ENCODE peak calls at places on chromosome 14, in seven cellular contexts. L, K, P, A, C, I and G are unnamed samples.

GRCh38 chr14:95463173-95463901 is 53.1 kb downstream of the SYNE3 start:
- DNase-seq in P (no peak), I (no peak), A (peak), C (no peak), K (no peak), L (no peak), G (no peak)

GRCh38 chr14:75566321-75566720 is 12.1 kb upstream of the FLVCR2 start:
- DNase-seq in A (no peak), K (no peak), C (no peak), L (no peak), I (no peak), P (no peak), G (peak)

GRCh38 chr14:50835280-50835679 is 4.3 kb upstream of the NIN start:
- DNase-seq in A (no peak), I (no peak), K (no peak), L (no peak), P (no peak), C (peak), G (peak)

GRCh38 chr14:99784508-99784907 is 8.7 kb upstream of the EML1 start:
- DNase-seq in I (no peak), C (no peak), K (no peak), A (no peak), L (no peak), P (no peak), G (no peak)

GRCh38 chr14:91636604-91637003 is 95.3 kb downstream of the CATSPERB start:
- DNase-seq in L (no peak), C (no peak), K (no peak), A (no peak), P (peak), I (no peak), G (peak)

GRCh38 chr14:33646692-33647260 is 304.1 kb downstream of the EGLN3 start:
- DNase-seq in I (no peak), L (peak), A (no peak), P (peak), C (no peak), K (no peak), G (peak)

GRCh38 chr14:99382781-99383456 is 97.7 kb downstream of the SETD3 start:
- DNase-seq in K (no peak), L (peak), C (no peak), P (no peak), I (no peak), A (no peak), G (peak)

GRCh38 chr14:103522028-103522581 is 525 bp downstream of the CKB start:
- DNase-seq in I (no peak), L (no peak), P (no peak), A (peak), K (peak), C (no peak), G (no peak)

GRCh38 chr14:34175574-34175973 is 224.7 kb upstream of the EGLN3 start:
- DNase-seq in P (no peak), L (no peak), C (no peak), A (no peak), I (no peak), K (no peak), G (no peak)

GRCh38 chr14:77885363-77885762 is 85.5 kb downstream of the ADCK1 start:
- DNase-seq in K (no peak), L (no peak), C (no peak), P (no peak), A (no peak), I (no peak), G (no peak)

GRCh38 chr14:90114554-90114953 is 52.8 kb downstream of the KCNK13 start:
- DNase-seq in C (no peak), L (no peak), K (no peak), A (no peak), P (no peak), I (no peak), G (peak)

GRCh38 chr14:102980409-102980810 is 57.9 kb downstream of the AMN start:
- DNase-seq in C (no peak), L (no peak), A (no peak), P (no peak), K (no peak), I (no peak), G (no peak)

DNA sequence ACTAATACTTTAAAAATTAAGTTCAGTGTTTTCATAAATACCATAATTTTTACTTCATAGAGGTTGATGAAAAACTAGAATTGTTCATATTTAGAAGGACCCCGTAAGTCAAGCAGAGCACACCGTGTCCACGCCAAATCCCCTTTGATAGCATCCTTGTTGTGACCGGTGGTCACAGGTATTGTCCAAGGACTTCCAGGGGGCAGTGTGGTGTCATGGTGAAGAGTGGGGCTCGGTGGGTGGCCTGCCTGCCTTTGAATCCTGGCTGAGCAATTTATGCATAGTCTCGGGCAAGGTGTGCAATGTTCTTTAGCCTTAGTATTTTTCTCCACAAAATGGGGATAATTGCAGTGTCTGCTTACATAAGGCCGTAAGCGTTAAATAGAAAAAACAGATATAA is 169.9 kb downstream of the KTN1 start:
- DNase-seq in A (no peak), L (no peak), C (no peak), I (no peak), K (no peak), P (no peak), G (no peak)
- TF ChIP-seq CTCF in A (no peak), L (no peak), C (no peak), I (no peak), K (no peak), P (no peak), G (no peak)

GRCh38 chr14:104680056-104680805 is 9.2 kb upstream of the INF2 start:
- DNase-seq in K (peak), I (no peak), L (peak), C (no peak), A (peak), P (peak), G (peak)

GRCh38 chr14:104682107-104682593 is 7.3 kb upstream of the INF2 start:
- DNase-seq in P (no peak), A (peak), L (no peak), I (no peak), K (no peak), C (no peak), G (peak)

GRCh38 chr14:104678901-104679705 is 10.3 kb upstream of the INF2 start:
- DNase-seq in L (no peak), K (no peak), C (no peak), P (no peak), A (peak), I (no peak), G (no peak)

GRCh38 chr14:104681689-104682074 is 7.7 kb upstream of the INF2 start:
- DNase-seq in K (peak), P (peak), L (peak), A (peak), I (no peak), C (no peak), G (peak)

DNA sequence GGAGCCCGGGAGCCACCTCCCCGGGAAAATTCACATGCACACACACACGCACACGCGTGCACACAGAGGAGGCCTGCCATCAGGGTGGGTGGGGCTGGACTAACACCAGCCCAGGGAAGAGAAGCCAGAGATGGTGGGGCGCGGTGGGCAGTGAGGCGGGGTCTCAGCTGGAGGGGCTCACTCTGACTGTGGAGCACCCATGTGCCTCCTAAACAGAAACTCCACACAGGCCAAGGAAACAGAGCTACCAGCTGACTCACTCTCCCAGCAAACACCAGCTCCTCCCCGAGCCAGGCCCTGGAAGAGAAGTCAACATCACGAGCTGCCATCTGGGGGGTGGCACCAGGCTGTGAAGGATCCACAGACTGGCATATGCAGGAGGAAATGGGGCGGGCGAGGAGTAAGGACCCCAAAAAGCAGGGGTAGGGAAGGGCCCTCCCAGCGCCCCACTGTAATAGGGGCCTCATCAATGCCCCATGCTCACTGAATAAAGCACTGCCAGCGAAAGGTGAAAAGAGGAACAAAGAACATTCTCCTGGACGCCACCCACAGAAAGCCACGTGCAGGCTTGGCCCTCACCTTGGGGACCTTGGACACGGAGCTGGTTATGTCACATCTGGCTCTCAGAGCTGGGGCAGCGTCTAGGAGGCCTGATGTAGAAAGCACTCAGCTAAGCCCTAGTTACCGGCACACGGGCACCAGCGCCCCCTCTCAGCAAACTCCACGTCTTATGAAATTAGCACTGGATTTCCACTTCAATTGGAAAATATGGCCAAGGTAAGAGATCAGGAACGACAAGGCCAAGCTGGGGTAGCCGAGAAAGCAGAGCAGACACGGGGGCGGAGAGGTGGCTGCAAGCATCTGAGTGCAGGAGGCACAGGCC is 8.4 kb upstream of the INF2 start:
- DNase-seq in L (peak), C (peak), P (peak), A (peak), I (no peak), K (peak), G (peak)
- TF ChIP-seq CTCF in L (peak), C (peak), P (peak), A (no peak), I (peak), K (peak), G (peak)

DNA sequence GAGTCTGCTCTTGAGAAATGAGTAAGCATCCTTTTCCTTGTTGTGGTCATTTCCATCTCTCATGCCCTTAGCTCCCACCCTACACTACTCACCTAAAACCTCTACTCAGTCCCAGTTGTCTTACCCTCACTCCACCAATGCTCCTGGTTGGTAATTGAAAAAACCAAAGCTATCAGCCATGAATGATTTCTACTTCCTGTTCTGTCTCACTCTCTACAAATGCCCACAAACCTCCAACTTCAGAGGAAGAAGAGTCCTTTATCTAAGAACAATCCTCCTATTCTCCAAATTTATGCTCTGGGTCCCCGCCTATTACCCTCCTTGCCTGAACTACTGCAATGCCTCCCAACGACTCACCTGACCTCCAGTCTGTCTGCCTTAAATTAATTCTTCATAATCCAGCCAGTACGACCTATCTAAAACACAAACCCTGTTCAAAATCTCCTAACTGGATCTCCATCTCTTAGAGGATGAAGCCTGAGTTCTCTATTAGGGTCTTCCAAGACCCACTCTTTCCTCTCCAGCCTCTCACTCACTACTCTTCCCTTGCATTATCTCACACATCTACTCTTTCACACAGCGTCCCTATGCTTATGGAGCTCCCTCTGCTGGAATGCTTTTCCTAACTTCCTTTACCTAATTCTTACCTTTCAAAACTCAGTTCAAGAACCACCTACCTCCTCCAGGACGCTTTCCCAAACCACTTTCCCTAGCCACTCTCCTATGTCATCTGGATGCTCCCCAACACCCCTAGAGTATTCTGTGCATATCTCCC is 2.2 kb downstream of the DHRS1 start:
- DNase-seq in A (no peak), C (no peak), P (no peak), I (no peak), L (no peak), K (no peak), G (peak)
- TF ChIP-seq CTCF in A (no peak), C (peak), P (peak), I (peak), L (peak), K (peak), G (peak)

GRCh38 chr14:96567289-96567899 is 65.2 kb downstream of the PAPOLA start:
- DNase-seq in K (no peak), I (no peak), P (no peak), A (no peak), L (peak), C (peak), G (peak)
- TF ChIP-seq CTCF in K (peak), I (peak), P (peak), A (no peak), L (peak), C (peak), G (peak)

GRCh38 chr14:24138396-24139271 is 2.6 kb downstream of the PSME1 start:
- DNase-seq in A (no peak), C (no peak), K (no peak), P (no peak), L (no peak), I (no peak), G (no peak)

GRCh38 chr14:24144451-24144850 is 2.0 kb downstream of the PSME2 start:
- DNase-seq in I (no peak), K (no peak), C (no peak), P (no peak), L (no peak), A (no peak), G (no peak)

GRCh38 chr14:24139272-24139934 is 2.0 kb downstream of the EMC9 start:
- DNase-seq in P (no peak), I (no peak), K (no peak), A (no peak), L (no peak), C (no peak), G (no peak)

GRCh38 chr14:24143511-24143910 is 2.1 kb upstream of the EMC9 start:
- DNase-seq in A (no peak), P (peak), K (no peak), L (peak), C (no peak), I (no peak), G (no peak)

GRCh38 chr14:24141030-24141880 is at the start of gene EMC9:
- DNase-seq in C (peak), A (peak), I (peak), L (peak), K (peak), P (peak), G (peak)
- TF ChIP-seq CTCF in C (peak), A (peak), I (peak), L (peak), K (peak), P (peak), G (peak)

GRCh38 chr14:97978336-97978735 is 1181.2 kb downstream of the VRK1 start:
- DNase-seq in L (peak), K (peak), A (peak), P (peak), C (peak), I (peak), G (peak)
- TF ChIP-seq CTCF in L (peak), K (peak), A (no peak), P (no peak), C (no peak), I (peak), G (peak)

GRCh38 chr14:46920542-46920941 is 269.0 kb upstream of the RPL10L start:
- DNase-seq in I (no peak), A (no peak), P (no peak), C (no peak), L (no peak), K (no peak), G (no peak)
- TF ChIP-seq CTCF in I (peak), A (no peak), P (no peak), C (no peak), L (no peak), K (no peak), G (no peak)

GRCh38 chr14:58272589-58273372 is 25.6 kb upstream of the ARID4A start:
- DNase-seq in A (no peak), L (peak), C (no peak), K (no peak), P (no peak), I (no peak), G (peak)
- TF ChIP-seq CTCF in A (no peak), L (peak), C (no peak), K (peak), P (no peak), I (peak), G (peak)

DNA sequence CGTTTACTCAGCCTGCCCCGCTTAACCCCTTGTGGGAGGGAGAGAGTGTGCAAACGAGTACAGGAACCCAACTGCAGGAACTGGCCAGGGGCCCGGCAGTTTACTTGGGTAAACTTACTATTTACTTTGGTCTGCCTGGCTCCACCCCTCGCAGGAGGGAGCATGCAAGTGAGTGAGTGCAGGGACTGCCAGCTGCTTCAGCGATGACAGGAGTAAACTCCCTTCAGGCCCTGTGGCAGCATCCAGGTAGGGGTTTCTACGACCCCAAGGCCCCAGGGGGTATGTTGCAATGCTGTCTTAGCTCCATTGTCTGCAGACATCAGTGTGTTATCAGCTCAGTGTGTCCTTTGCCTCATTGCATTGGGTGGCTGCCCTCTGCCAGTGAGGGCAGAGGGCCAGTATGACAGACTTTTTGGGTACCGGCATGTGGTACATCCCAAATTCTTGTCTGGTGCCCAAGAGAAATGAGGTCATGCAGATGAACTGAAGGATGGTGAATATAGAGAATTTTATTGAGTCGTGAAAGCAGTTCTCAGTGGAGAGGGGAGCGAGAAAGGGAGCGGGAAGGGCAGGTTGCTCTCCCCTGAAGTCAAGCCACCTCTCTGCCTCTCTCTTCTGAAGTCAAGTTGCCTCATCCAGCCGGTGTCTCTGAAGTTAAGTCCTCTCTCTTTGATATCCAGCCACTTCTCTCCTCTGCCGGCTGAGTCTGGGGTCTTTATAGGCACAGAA is 181.8 kb downstream of the FUT8 start:
- DNase-seq in A (peak), C (no peak), L (no peak), I (peak), K (no peak), P (no peak), G (peak)
- TF ChIP-seq CTCF in A (no peak), C (no peak), L (no peak), I (no peak), K (no peak), P (no peak), G (no peak)